ENCODE peak calls at places on chromosome 14, in seven cellular contexts. I is Karpas-422, Z is mesendoderm, O is stomach, X is AG04450, Y is fibroblast of pulmonary artery, U is cardiac muscle cell. N is an unnamed sample.

GRCh38 chr14:31229638-31230229 is 22.1 kb upstream of the HECTD1 start:
- DNase-seq in I (no peak), Z (peak; percentile 90), O (peak; percentile 86), X (peak; percentile 88), Y (peak; percentile 99), U (peak; percentile 99), N (no peak)

GRCh38 chr14:70814466-70814865 is 5.2 kb upstream of the MAP3K9 start:
- DNase-seq in I (peak; percentile 83), Z (no peak), O (no peak), X (no peak), Y (no peak), U (no peak), N (no peak)

GRCh38 chr14:100100032-100100405 is 34.8 kb downstream of the EVL start:
- DNase-seq in I (no peak), Z (no peak), O (no peak), X (no peak), Y (no peak), U (no peak), N (no peak)

GRCh38 chr14:21014761-21015190 is 10.1 kb downstream of the NDRG2 start:
- DNase-seq in I (peak; percentile 90), Z (peak; percentile 94), O (peak; percentile 86), X (peak; percentile 65), Y (peak; percentile 92), U (peak; percentile 92), N (peak; percentile 76)

GRCh38 chr14:55545779-55546178 is 34.2 kb upstream of the KTN1 start:
- DNase-seq in I (no peak), Z (no peak), O (no peak), X (no peak), Y (no peak), U (no peak), N (no peak)

GRCh38 chr14:99724939-99725773 is 41.1 kb downstream of the CYP46A1 start:
- DNase-seq in I (no peak), Z (no peak), O (no peak), X (no peak), Y (no peak), U (no peak), N (no peak)

GRCh38 chr14:91142214-91142668 is 28.4 kb downstream of the DGLUCY start:
- DNase-seq in I (peak; percentile 81), Z (no peak), O (no peak), X (no peak), Y (no peak), U (no peak), N (peak; percentile 34)

GRCh38 chr14:35385042-35385839 is 19.3 kb downstream of the NFKBIA start:
- DNase-seq in I (no peak), Z (no peak), O (peak; percentile 63), X (no peak), Y (peak; percentile 92), U (peak; percentile 91), N (no peak)

GRCh38 chr14:50085570-50086315 is 30.6 kb downstream of the VCPKMT start:
- DNase-seq in I (peak; percentile 89), Z (peak; percentile 31), O (no peak), X (no peak), Y (peak; percentile 35), U (peak; percentile 20), N (no peak)

GRCh38 chr14:47675489-47676300 is at the start of gene MDGA2:
- DNase-seq in I (no peak), Z (peak; percentile 77), O (no peak), X (no peak), Y (no peak), U (peak; percentile 21), N (no peak)

GRCh38 chr14:33120341-33120740 is 181.7 kb downstream of the NPAS3 start:
- DNase-seq in I (no peak), Z (no peak), O (no peak), X (no peak), Y (peak; percentile 40), U (no peak), N (no peak)

GRCh38 chr14:99790978-99791376 is 2.2 kb upstream of the EML1 start:
- DNase-seq in I (no peak), Z (no peak), O (no peak), X (no peak), Y (no peak), U (no peak), N (no peak)

GRCh38 chr14:88191605-88192004 is 131.5 kb downstream of the KCNK10 start:
- DNase-seq in I (no peak), Z (peak; percentile 73), O (no peak), X (no peak), Y (no peak), U (no peak), N (no peak)

GRCh38 chr14:94775875-94776217 is 5.9 kb upstream of the GSC start:
- DNase-seq in I (no peak), Z (no peak), O (no peak), X (no peak), Y (peak; percentile 40), U (peak; percentile 54), N (no peak)

GRCh38 chr14:61720302-61720677 is 25.0 kb downstream of the HIF1A start:
- DNase-seq in I (no peak), Z (no peak), O (no peak), X (no peak), Y (no peak), U (peak; percentile 69), N (peak; percentile 32)
- H3K4me3 ChIP-seq in I (no peak overlapping the region), Z (no peak overlapping the region), O (no peak overlapping the region), X (no peak overlapping the region), Y (peak overlapping the region; percentile 33), U (no peak overlapping the region), N (no peak overlapping the region)

DNA sequence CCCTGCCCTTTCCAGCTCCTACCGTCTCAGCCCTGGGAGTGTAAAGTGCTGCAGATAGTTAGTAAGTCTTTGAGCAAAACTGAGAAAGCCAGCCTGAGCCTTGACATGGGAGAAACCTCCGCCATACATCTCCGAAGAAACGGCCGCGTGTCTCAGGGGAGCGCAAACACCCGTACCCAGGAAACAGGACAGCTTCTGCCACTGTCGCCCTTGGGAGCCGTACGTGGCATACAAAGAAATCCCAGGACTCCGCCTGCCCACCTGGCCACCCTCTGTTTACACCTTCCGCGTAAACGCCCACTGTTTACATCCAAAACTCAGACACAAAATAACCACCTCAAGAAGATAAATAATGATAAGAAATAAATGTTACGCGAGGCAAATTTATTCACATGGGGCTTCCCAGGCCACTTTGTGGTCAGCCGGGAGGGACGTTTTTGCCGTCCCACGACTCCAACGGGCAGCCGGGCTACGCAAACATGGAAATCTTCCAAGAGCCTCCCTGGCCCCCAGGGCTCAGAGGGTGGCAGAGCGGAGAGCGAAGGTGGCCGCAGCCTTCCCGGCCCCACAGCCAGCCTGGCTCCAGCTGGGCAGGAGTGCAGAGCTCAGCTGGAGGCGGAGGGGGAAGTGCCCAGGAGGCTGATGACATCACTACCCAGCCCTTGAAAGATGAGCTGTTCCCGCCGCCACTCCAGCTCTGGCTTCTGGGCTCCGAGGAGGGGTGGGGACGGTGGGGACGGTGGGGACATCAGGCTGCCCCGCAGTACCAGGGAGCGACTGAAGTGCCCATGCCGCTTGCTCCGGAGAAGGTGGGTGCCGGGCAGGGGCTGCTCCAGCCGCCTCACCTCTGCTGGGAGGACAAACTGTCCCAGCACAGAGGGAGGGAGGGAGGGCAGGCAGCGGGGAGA is at the start of gene BDKRB2:
- DNase-seq in I (no peak), Z (peak; percentile 89), O (peak; percentile 72), X (peak; percentile 78), Y (peak; percentile 63), U (peak; percentile 82), N (no peak)
- H3K4me3 ChIP-seq in I (no peak within 1 kb of the TSS), Z (peak within 1 kb of the TSS; percentile 64), O (peak within 1 kb of the TSS; percentile 39), X (peak within 1 kb of the TSS; percentile 76), Y (peak within 1 kb of the TSS; percentile 50), U (peak within 1 kb of the TSS; percentile 20), N (no peak within 1 kb of the TSS)

DNA sequence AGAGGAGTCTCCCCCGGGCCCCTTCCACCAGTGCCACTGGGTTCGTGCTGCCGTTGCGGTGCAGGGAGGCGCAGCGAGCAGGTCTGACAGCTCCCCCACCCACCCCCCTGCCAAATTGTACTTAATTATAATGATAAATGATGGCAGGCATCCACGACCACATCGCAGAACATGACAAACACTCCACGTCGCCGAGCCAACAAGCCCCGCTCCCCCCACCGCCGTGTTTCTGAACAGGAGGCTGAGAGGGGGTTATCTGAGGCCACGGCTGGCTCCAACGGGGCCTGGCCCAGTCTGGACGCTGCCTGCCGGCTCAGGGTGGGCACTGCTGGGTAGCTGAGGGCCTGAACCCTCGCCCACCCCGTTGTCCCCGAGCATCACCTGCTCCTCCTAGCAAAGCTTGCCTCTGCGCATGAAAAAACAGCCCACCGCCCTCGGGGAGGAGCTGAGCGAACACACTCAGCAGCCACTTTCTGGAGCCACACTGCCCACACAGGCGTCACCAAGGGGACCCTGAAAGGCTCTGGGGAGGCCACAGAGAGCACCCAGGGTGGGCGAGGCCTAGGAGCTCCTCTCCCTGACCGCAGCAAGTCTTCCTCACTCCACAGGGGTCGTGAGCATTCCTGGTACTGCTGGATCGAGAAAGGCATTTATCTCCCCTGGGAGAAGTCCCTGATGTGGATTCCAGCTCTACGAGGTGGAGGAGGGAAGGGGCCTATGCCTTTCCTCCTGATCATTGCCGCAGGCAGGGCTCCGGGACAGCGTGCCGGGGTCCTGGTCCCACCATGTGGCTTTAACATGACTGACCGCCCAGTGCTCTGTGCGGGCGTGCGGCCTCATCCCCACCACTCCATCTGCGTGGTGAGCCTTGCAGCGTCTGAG is 35.4 kb upstream of the DIO3 start:
- DNase-seq in I (no peak), Z (peak; percentile 75), O (no peak), X (no peak), Y (no peak), U (no peak), N (no peak)
- H3K4me3 ChIP-seq in I (no peak overlapping the region), Z (no peak overlapping the region), O (no peak overlapping the region), X (no peak overlapping the region), Y (no peak overlapping the region), U (no peak overlapping the region), N (no peak overlapping the region)

GRCh38 chr14:104114421-104115130 is 23.8 kb upstream of the KIF26A start:
- DNase-seq in I (no peak), Z (no peak), O (peak; percentile 22), X (no peak), Y (no peak), U (no peak), N (no peak)

GRCh38 chr14:104116544-104117340 is 21.6 kb upstream of the KIF26A start:
- DNase-seq in I (no peak), Z (no peak), O (peak; percentile 85), X (no peak), Y (no peak), U (no peak), N (no peak)

GRCh38 chr14:104117341-104118005 is 20.9 kb upstream of the KIF26A start:
- DNase-seq in I (no peak), Z (no peak), O (peak; percentile 35), X (no peak), Y (no peak), U (no peak), N (no peak)

GRCh38 chr14:104115131-104115600 is 23.2 kb upstream of the KIF26A start:
- DNase-seq in I (no peak), Z (no peak), O (peak; percentile 21), X (no peak), Y (no peak), U (no peak), N (no peak)

DNA sequence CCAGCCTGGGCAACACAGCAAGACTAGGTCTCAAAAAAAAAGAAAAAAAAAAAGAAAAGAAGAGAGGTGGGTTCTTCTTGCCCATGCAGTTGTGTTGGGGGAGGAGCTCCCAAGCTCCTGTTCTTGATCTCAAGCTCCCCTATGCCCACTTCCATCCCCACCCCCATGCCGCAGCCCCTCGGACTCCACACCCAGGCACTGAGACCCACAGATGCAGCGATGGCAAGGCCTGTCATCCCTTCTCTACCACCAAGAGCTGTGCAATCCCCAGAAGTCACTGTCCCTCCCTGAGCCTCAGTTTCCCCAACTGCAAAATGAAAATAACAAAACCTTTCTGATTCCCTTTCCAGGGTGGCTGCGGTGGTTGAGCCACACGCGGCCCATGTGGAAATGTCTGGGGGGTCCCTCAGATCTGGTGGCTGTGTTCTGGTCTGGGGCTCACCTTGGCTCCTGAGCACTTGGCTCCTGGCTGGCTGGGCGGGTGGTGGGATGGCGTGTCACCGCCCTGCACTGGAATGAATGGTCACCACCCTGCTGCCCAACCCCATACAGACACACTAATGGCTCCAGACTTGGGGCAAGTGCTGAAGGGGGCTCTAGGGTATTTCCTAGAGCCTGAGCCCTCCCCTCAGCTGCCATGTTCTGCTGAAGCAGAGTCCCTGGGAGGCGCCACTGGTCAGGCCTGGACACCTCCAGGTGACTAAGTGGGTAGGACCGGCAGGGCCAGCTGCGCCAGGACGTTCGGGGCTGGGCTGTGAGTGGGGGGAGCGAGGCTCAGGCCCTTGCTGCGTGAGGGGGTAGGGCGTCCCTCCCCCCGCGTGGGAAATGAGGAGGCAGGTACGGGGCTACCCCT is 22.5 kb upstream of the KIF26A start:
- DNase-seq in I (no peak), Z (no peak), O (peak; percentile 59), X (no peak), Y (no peak), U (no peak), N (no peak)
- H3K4me3 ChIP-seq in I (no peak overlapping the region), Z (no peak overlapping the region), O (peak overlapping the region; percentile 49), X (no peak overlapping the region), Y (peak overlapping the region; percentile 17), U (no peak overlapping the region), N (peak overlapping the region; percentile 40)

N was measured in Jurkat, Clone E6-1.